ENCODE peak calls at places on chromosome 18, in four cellular contexts. I, O, R and G are unnamed samples.

GRCh38 chr18:53018791-53019190 is 678.8 kb downstream of the DCC start:
- DNase-seq in R (no peak), O (no peak), I (no peak), G (no peak)

GRCh38 chr18:55634545-55634944 is 46.6 kb upstream of the TCF4 start:
- DNase-seq in O (no peak), R (no peak), I (no peak), G (no peak)

GRCh38 chr18:50024466-50024865 is 170.5 kb downstream of the MYO5B start:
- DNase-seq in R (no peak), O (no peak), I (no peak), G (no peak)

GRCh38 chr18:65706646-65707045 is 44.2 kb upstream of the CDH7 start:
- DNase-seq in O (no peak), R (no peak), I (no peak), G (peak)

GRCh38 chr18:3100498-3101132 is 87.7 kb upstream of the LPIN2 start:
- DNase-seq in O (no peak), R (peak), I (no peak), G (no peak)

GRCh38 chr18:32372381-32373061 is 98.2 kb downstream of the GAREM1 start:
- DNase-seq in O (no peak), I (no peak), R (peak), G (no peak)

GRCh38 chr18:55593888-55594287 is 5.9 kb upstream of the TCF4 start:
- DNase-seq in I (no peak), O (no peak), R (no peak), G (no peak)

GRCh38 chr18:5196253-5197031 is 615 bp downstream of the AKAIN1 start:
- DNase-seq in R (no peak), I (no peak), O (no peak), G (peak)

GRCh38 chr18:77004555-77005380 is 127.8 kb downstream of the MBP start:
- DNase-seq in O (no peak), R (no peak), I (no peak), G (no peak)

GRCh38 chr18:79912409-79912991 is 39.0 kb downstream of the SLC66A2 start:
- DNase-seq in O (no peak), R (no peak), I (no peak), G (no peak)

GRCh38 chr18:63071566-63072175 is 247.9 kb downstream of the BCL2 start:
- DNase-seq in O (no peak), R (no peak), I (no peak), G (no peak)

GRCh38 chr18:44695503-44695902 is 14.8 kb downstream of the SETBP1 start:
- DNase-seq in O (no peak), I (no peak), R (no peak), G (no peak)

GRCh38 chr18:62741118-62741566 is 25.8 kb downstream of the PHLPP1 start:
- DNase-seq in I (peak), R (peak), O (no peak), G (no peak)

GRCh38 chr18:3873698-3874495 is 423.9 kb downstream of the TGIF1 start:
- DNase-seq in R (no peak), O (no peak), I (no peak), G (no peak)

GRCh38 chr18:30333310-30333709 is 709.2 kb downstream of the DSC3 start:
- DNase-seq in I (no peak), R (no peak), O (no peak), G (no peak)

GRCh38 chr18:34867520-34867919 is 157.4 kb downstream of the DTNA start:
- DNase-seq in O (no peak), R (peak), I (no peak), G (peak)

GRCh38 chr18:55047546-55047945 is 88.3 kb upstream of the CCDC68 start:
- DNase-seq in R (no peak), O (no peak), I (no peak), G (no peak)

GRCh38 chr18:26386002-26386401 is 159.8 kb downstream of the TAF4B start:
- DNase-seq in I (no peak), O (no peak), R (peak), G (no peak)

GRCh38 chr18:79903071-79903635 is 48.3 kb downstream of the SLC66A2 start:
- DNase-seq in I (no peak), O (no peak), R (no peak), G (no peak)

GRCh38 chr18:29157057-29157780 is 980.3 kb upstream of the CDH2 start:
- DNase-seq in O (no peak), I (no peak), R (no peak), G (no peak)

GRCh38 chr18:42229211-42230210 is 274.5 kb downstream of the PIK3C3 start:
- DNase-seq in O (peak), I (no peak), R (no peak), G (no peak)

GRCh38 chr18:32469190-32469611 is 1.5 kb downstream of the GAREM1 start:
- DNase-seq in R (peak), O (no peak), I (no peak), G (no peak)

GRCh38 chr18:34959211-34959829 is 81.9 kb upstream of the MAPRE2 start:
- DNase-seq in I (no peak), O (no peak), R (peak), G (no peak)

GRCh38 chr18:70321616-70322015 is 32.8 kb downstream of the SOCS6 start:
- DNase-seq in I (no peak), R (peak), O (no peak), G (no peak)

GRCh38 chr18:44792456-44793080 is 111.9 kb downstream of the SETBP1 start:
- DNase-seq in O (no peak), I (no peak), R (no peak), G (no peak)

GRCh38 chr18:30451976-30452375 is 590.6 kb downstream of the DSC3 start:
- DNase-seq in I (no peak), R (no peak), O (no peak), G (no peak)

GRCh38 chr18:2538844-2539243 is 32.5 kb downstream of the METTL4 start:
- DNase-seq in R (no peak), O (no peak), I (no peak), G (no peak)

GRCh38 chr18:62973689-62974088 is 258.3 kb downstream of the PHLPP1 start:
- DNase-seq in I (no peak), R (no peak), O (no peak), G (no peak)

GRCh38 chr18:2654105-2654827 is 1.3 kb upstream of the SMCHD1 start:
- DNase-seq in O (no peak), R (no peak), I (no peak), G (no peak)

GRCh38 chr18:62937065-62937464 is 221.7 kb downstream of the PHLPP1 start:
- DNase-seq in O (no peak), I (no peak), R (no peak), G (no peak)

GRCh38 chr18:67692811-67693210 is 176.3 kb upstream of the DSEL start:
- DNase-seq in R (no peak), I (no peak), O (no peak), G (no peak)

GRCh38 chr18:75173758-75174157 is 35.2 kb downstream of the PTGR3 start:
- DNase-seq in R (no peak), O (no peak), I (no peak), G (no peak)

GRCh38 chr18:26549486-26550435 is 1.4 kb upstream of the KCTD1 start:
- DNase-seq in I (no peak), O (no peak), R (peak), G (peak)

GRCh38 chr18:3485153-3486149 is 35.5 kb downstream of the TGIF1 start:
- DNase-seq in R (no peak), I (no peak), O (no peak), G (no peak)

GRCh38 chr18:10559566-10560456 is 34.0 kb downstream of the NAPG start:
- DNase-seq in I (peak), O (peak), R (no peak), G (no peak)
- TF ChIP-seq ETV6 in I (no peak), O (no peak), R (no peak), G (no peak)

GRCh38 chr18:48595703-48596218 is 56.9 kb downstream of the CTIF start:
- DNase-seq in R (no peak), I (no peak), O (no peak), G (no peak)
- TF ChIP-seq ATF3 in R (no peak), I (no peak), O (no peak), G (no peak)

GRCh38 chr18:24491882-24492281 is 31.4 kb downstream of the HRH4 start:
- DNase-seq in I (no peak), R (no peak), O (peak), G (no peak)
- TF ChIP-seq ETV6 in I (no peak), R (no peak), O (no peak), G (no peak)

DNA sequence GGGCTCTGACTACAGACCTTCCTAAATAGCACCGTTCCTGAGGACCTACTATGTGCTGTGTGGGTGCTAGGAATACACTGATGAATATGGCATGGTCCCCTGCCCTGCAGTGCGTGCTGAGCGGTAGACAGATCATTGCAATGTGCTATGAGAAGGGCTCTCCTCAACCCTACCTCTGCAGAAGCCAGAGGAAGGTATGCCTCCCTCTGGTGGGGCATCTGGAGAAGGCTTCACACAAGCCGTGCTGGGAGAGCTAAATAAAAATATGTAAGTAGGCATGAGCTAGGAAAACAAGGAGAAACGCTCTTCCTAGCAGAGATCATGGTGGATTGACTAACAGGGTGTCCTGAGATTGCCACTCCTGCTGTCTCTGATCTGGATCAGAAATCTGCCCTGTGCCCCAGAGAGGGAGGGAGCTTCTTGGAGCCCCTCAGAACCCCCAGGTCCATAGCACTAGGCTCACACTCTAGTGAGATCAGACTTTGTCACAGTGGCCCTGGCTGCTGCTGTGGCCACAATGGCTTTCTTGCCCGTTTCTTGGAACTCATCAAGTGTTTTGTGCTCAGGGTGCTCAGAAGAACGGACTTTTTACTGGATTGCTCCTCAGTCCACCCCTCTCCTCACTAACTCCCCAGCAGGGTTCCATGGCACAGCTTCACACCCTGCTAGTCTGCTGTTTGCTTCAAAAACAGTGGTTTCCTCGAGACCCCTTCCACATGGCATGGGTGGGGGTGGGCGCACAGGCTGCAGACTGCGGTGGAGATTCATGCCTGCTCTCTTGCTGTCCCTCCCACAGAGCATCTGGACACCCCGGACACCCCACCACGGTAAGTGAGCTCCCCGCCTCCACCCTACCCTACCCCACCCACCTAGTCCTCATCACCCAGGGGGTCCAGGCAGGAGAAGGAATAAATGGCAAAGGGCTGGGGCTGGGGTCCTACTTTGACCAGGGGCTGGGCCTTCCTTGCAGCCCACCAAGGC is 14.2 kb downstream of the SIGLEC15 start:
- DNase-seq in R (peak), O (no peak), I (no peak), G (peak)
- TF ChIP-seq ATF3 in R (no peak), O (no peak), I (no peak), G (no peak)

GRCh38 chr18:11320981-11321380 is 171.6 kb upstream of the PIEZO2 start:
- DNase-seq in R (no peak), I (no peak), O (no peak), G (no peak)
- TF ChIP-seq ETV6 in R (no peak), I (no peak), O (no peak), G (no peak)

GRCh38 chr18:38690626-38691025 is 1125.0 kb upstream of the CELF4 start:
- DNase-seq in R (no peak), O (no peak), I (no peak), G (no peak)

GRCh38 chr18:38693085-38693484 is 1127.5 kb upstream of the CELF4 start:
- DNase-seq in I (no peak), O (no peak), R (no peak), G (no peak)

GRCh38 chr18:38698108-38698507 is 1132.5 kb upstream of the CELF4 start:
- DNase-seq in I (no peak), R (no peak), O (no peak), G (peak)

GRCh38 chr18:38695559-38696270 is 1130.1 kb upstream of the CELF4 start:
- DNase-seq in I (no peak), R (no peak), O (no peak), G (no peak)
- TF ChIP-seq ATF3 in I (no peak), R (no peak), O (no peak), G (no peak)

DNA sequence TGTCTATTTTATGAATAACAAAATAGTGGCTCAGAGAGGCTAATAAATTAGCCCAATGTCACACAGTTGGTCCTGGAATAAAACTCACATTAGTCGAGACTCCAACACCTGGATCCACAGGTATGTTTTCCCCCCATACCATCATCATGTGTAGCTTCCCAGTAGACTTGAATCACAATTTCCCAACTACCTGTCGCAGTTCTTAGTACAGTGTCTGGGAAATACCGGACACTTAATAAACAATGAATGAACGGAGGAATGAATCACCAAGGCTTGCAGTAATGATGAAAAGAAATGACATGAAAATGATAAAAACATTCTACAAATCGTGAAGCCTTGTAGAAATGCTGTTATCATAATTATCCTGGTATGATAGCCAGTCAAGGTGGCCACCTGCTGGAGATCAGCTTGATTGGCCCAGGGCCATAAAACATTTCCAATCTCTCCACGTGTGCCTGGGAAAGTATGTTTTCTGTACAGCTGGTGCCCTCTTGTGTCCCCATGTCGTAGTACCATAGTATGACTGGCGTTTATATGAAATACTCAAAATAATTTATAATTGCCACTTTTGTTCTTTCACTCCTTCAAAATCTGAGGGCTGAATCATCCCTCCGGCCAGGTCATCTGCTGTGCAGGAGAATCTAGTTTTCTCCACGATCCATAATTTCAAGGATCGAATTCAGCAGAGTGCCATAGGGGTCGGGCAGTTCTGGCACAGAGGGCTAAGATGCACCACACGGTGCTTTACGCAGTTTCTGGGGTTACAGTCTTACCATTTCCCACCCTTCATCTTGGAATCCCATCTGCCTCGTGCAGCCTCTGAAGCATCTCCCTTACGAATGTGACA is 95.4 kb downstream of the LAMA1 start:
- DNase-seq in R (peak), O (no peak), I (peak), G (no peak)
- TF ChIP-seq ETV6 in R (no peak), O (no peak), I (no peak), G (no peak)

GRCh38 chr18:36544036-36544725 is 246.7 kb downstream of the FHOD3 start:
- DNase-seq in O (no peak), I (no peak), R (no peak), G (no peak)
- TF ChIP-seq ATF3 in O (no peak), I (no peak), R (no peak), G (no peak)

DNA sequence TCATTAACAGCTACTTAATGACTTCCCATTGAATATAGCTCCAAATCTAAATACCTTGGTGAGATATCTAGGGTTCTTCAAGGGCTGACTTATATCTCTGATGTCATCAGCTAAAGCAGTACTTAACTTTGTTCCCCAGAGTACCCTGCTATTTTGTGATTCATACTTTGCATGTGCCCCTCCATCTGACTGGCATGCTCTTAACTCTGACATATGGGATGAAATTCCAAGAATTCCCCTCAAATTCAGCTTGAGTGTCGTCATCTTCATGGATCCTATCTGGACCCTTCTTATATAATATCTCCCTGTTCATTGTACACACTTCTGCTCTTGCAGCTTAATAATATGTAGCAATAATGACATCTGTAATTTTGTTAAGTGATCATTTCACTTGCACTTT is 172.8 kb downstream of the WDR7 start:
- DNase-seq in I (no peak), R (no peak), O (no peak), G (no peak)
- TF ChIP-seq ETV6 in I (no peak), R (no peak), O (no peak), G (no peak)

GRCh38 chr18:22734812-22735627 is 198.1 kb upstream of the RBBP8 start:
- DNase-seq in O (no peak), I (no peak), R (no peak), G (no peak)
- TF ChIP-seq ATF3 in O (no peak), I (no peak), R (no peak), G (no peak)